ENCODE peak calls at places on chromosomes 2 and 18, in ten cellular contexts. J is fibroblast of lung, L is PC-3, K is OCI-LY7, F is Karpas-422, Z is HCT116, Q is neuronal stem cell, X is keratinocyte, P is H1, M is neural progenitor cell. S is an unnamed sample. For H3K36me3, the result is how much of the 10 kb centered on the place peaks cover.

GRCh38 chr2:169365093-169365483 is 2.8 kb upstream of the LRP2 start:
- DNase-seq in J (no peak), L (no peak), K (peak), F (no peak), Z (no peak), Q (no peak), X (no peak), P (no peak), M (no peak), S (peak)

GRCh38 chr2:168278424-168278888 is 31.1 kb upstream of the STK39 start:
- DNase-seq in J (peak), L (peak), K (no peak), F (no peak), Z (peak), Q (no peak), X (no peak), P (no peak), M (peak), S (no peak)

GRCh38 chr18:79610461-79611039 is 69.1 kb upstream of the CTDP1 start:
- DNase-seq in J (no peak), L (no peak), K (no peak), F (no peak), Z (no peak), Q (no peak), X (no peak), P (peak), M (no peak), S (no peak)

GRCh38 chr2:71610671-71611070 is 157.3 kb downstream of the DYSF start:
- DNase-seq in J (no peak), L (no peak), K (no peak), F (no peak), Z (no peak), Q (no peak), X (no peak), P (peak), M (no peak), S (no peak)

GRCh38 chr2:151880586-151880985 is 52.4 kb upstream of the ARL5A start:
- DNase-seq in J (no peak), L (no peak), K (no peak), F (no peak), Z (no peak), Q (no peak), X (no peak), P (no peak), M (no peak), S (no peak)

GRCh38 chr2:26243643-26244478 is 571 bp downstream of the HADHA start:
- DNase-seq in J (peak), L (peak), K (peak), F (peak), Z (no peak), Q (peak), X (no peak), P (no peak), M (peak), S (no peak)

GRCh38 chr2:119756837-119757236 is 2.9 kb upstream of the PTPN4 start:
- DNase-seq in J (peak), L (peak), K (no peak), F (no peak), Z (peak), Q (no peak), X (peak), P (no peak), M (no peak), S (no peak)

GRCh38 chr2:81551040-81551634 is 1246.6 kb upstream of the LRRTM1 start:
- DNase-seq in J (peak), L (peak), K (no peak), F (no peak), Z (no peak), Q (no peak), X (no peak), P (no peak), M (no peak), S (no peak)

GRCh38 chr2:3198119-3198518 is 179.5 kb downstream of the EIPR1 start:
- DNase-seq in J (peak), L (no peak), K (peak), F (peak), Z (no peak), Q (peak), X (no peak), P (peak), M (peak), S (no peak)

GRCh38 chr2:240397924-240398611 is 37.4 kb upstream of the GPC1 start:
- DNase-seq in J (no peak), L (no peak), K (no peak), F (no peak), Z (no peak), Q (no peak), X (no peak), P (no peak), M (no peak), S (no peak)

GRCh38 chr2:16105178-16105663 is 164.9 kb downstream of the MYCN start:
- DNase-seq in J (no peak), L (no peak), K (no peak), F (no peak), Z (no peak), Q (no peak), X (no peak), P (peak), M (peak), S (no peak)
- H3K4me2 ChIP-seq in J (no peak), L (no peak), K (no peak), F (no peak), Z (no peak), Q (peak), X (no peak), P (peak), M (peak), S (no peak)

DNA sequence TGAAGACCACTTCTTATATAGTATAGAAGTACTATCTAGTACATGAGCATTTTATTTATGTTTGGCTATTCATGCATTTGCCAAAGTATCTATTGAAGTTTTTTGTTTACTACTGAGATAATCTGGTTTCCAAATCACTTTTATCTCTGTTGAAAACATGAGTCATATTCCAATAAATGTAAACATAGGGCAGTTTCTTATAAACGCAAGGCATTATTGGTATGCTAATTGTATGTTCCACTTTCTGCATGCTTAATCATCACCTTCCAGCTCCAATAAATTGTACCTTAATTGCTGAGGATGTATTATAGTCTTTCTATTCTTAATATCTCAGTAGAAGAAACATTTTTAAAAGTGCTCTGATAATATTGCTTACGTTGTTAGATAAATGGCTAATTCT is 17.0 kb downstream of the ITGA4 start:
- DNase-seq in J (no peak), L (peak), K (no peak), F (no peak), Z (no peak), Q (no peak), X (no peak), P (no peak), M (no peak), S (no peak)
- H3K36me3 ChIP-seq in J (under half), L (under half), K (under half), F (half or more), Z (under half), Q (under half), X (under half), P (under half), M (under half), S (half or more)

GRCh38 chr18:36153203-36153602 is 23.5 kb downstream of the ELP2 start:
- DNase-seq in J (peak), L (no peak), K (no peak), F (no peak), Z (no peak), Q (no peak), X (no peak), P (no peak), M (no peak), S (no peak)
- H3K4me2 ChIP-seq in J (no peak), L (no peak), K (no peak), F (no peak), Z (no peak), Q (no peak), X (no peak), P (no peak), M (no peak), S (no peak)

DNA sequence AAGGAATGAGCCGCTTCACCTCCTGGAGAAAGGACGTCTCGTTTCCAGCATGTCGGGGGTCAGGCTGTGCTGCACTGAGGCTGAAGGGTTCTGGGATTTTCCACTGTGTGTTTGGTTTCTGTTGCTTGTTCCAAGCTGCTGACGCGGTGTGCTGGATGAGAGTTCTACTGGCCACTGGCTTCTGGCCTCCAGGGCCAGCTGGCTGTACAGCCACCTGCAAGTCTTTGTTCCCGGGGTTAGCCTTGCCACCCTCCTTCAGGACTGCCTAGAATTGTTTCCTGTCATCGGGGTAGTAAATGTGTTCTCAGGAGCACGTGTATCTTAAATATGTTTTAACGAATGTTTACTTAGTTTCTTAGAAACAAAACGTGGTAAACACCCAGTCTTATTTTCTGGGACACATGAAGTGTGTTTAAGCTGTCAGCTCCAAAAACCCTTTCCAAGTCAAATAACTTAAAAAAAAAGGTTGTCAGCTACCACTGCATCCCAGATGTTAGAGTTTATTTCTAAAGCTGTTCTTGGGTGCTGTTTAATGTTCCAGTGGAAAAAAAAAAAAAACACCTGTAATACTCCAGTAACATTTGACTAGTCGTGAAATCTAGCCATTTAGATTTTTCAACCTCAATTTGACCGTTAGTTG is 231.2 kb downstream of the AGAP1 start:
- DNase-seq in J (no peak), L (no peak), K (no peak), F (no peak), Z (no peak), Q (no peak), X (no peak), P (no peak), M (no peak), S (no peak)
- H3K36me3 ChIP-seq in J (under half), L (under half), K (under half), F (under half), Z (under half), Q (half or more), X (under half), P (under half), M (under half), S (under half)

DNA sequence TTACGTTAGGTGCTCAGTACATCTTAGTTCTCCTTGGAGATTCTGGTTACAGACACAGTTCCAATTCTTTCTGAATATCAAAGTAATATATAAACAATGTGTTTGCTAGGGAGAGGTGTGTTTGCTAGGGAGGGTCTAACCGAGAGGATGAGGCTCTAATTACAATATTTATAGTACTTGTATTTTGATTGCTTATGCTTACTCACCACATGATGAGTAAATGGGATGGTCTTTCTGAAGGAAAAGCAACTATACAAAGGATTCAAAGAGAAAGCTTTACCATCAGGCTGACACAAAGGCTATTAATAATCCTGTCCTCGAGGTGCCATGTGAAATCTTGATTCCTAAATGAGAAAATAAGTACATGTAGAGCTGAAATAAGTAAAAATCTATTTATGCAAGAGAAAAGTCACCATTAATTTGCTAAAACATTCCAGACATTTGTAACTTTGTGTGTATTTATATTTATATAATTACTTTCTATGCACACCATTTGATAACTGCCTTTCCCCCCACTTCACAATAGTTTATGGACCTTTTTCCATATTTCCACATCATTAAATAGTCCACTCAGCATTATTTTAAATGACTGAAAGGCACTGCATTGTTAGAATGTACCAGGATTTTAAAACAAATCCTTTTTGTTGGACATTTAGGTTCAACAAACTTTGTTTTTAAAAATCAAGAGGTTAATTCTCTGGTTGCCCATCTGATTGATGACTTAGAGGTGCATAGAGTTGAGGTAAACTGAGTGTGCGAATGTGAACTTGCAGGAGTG is 94.5 kb upstream of the FN1 start:
- DNase-seq in J (peak), L (peak), K (no peak), F (no peak), Z (no peak), Q (no peak), X (peak), P (no peak), M (no peak), S (no peak)
- H3K4me2 ChIP-seq in J (no peak), L (peak), K (no peak), F (no peak), Z (no peak), Q (no peak), X (peak), P (no peak), M (no peak), S (no peak)

GRCh38 chr2:216146573-216146972 is 37.4 kb downstream of the XRCC5 start:
- DNase-seq in J (no peak), L (no peak), K (no peak), F (no peak), Z (no peak), Q (no peak), X (no peak), P (no peak), M (no peak), S (no peak)

GRCh38 chr2:216144857-216145256 is 35.7 kb downstream of the XRCC5 start:
- DNase-seq in J (no peak), L (no peak), K (no peak), F (no peak), Z (no peak), Q (no peak), X (no peak), P (no peak), M (no peak), S (no peak)

GRCh38 chr2:216148983-216149382 is 39.8 kb downstream of the XRCC5 start:
- DNase-seq in J (no peak), L (no peak), K (no peak), F (no peak), Z (no peak), Q (no peak), X (no peak), P (no peak), M (no peak), S (no peak)

GRCh38 chr2:216149741-216150140 is 40.6 kb downstream of the XRCC5 start:
- DNase-seq in J (peak), L (peak), K (no peak), F (no peak), Z (no peak), Q (no peak), X (no peak), P (no peak), M (no peak), S (no peak)

DNA sequence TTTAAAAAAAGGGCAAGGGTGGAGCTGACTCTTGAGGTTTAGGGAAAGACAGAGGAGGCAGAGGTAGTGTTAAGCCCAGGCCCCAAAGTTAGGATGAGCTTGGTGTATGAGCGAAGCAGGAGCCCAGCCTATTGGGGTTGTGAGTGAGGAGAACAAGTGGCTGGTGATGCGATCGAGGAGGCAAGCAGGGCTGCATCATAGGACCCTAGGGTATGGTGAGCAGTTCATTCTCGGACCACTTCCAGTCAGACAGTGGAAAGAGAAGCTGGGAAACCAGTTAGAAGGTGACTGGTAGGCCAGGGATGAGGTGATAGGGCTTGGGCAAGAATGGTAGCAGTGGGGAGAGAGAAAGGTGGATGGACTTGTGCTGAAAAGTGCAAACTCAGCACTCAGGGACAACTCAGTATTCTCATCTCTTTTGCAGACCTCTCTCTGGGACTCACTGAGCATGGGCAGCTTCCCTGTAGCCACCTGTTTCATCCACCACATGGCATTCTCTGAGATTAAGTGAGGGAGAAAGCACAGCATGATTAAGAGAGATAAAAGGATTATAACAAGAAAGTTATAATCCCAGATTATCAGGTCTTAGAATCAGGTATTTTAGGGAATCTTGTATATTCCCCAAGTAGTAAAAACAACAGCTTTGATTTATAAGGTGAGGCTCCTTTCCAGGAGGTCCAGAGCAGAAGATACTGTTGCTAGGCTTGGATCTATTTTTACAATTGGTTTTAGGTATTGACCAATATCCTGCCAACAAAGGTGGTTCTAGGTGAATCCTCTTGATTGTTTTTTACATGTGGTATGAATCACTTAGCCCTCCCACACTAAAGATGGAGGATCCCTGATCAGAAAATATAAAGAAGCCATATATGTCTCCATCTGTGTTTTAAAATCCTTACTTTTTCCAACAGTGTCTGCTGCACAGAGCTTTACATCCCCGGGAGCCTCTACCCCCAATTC is 38.3 kb downstream of the XRCC5 start:
- DNase-seq in J (no peak), L (no peak), K (no peak), F (no peak), Z (no peak), Q (no peak), X (no peak), P (no peak), M (no peak), S (no peak)
- H3K36me3 ChIP-seq in J (under half), L (half or more), K (half or more), F (half or more), Z (half or more), Q (half or more), X (under half), P (under half), M (under half), S (half or more)

GRCh38 chr2:96539215-96539920 is 2.8 kb downstream of the ARID5A start:
- DNase-seq in J (no peak), L (no peak), K (no peak), F (no peak), Z (no peak), Q (no peak), X (no peak), P (no peak), M (no peak), S (no peak)

GRCh38 chr2:96540136-96540535 is 3.6 kb downstream of the ARID5A start:
- DNase-seq in J (peak), L (peak), K (no peak), F (no peak), Z (no peak), Q (no peak), X (peak), P (no peak), M (no peak), S (no peak)

GRCh38 chr2:96537066-96537733 is 648 bp downstream of the ARID5A start:
- DNase-seq in J (peak), L (peak), K (peak), F (peak), Z (no peak), Q (peak), X (no peak), P (no peak), M (peak), S (peak)

GRCh38 chr2:96537734-96538486 is 1.4 kb downstream of the ARID5A start:
- DNase-seq in J (no peak), L (no peak), K (no peak), F (no peak), Z (no peak), Q (peak), X (no peak), P (no peak), M (peak), S (peak)

GRCh38 chr2:96538487-96539214 is 2.1 kb downstream of the ARID5A start:
- DNase-seq in J (peak), L (no peak), K (no peak), F (no peak), Z (no peak), Q (peak), X (no peak), P (peak), M (peak), S (peak)
- H3K4me2 ChIP-seq in J (peak), L (no peak), K (no peak), F (peak), Z (peak), Q (peak), X (no peak), P (peak), M (peak), S (peak)

DNA sequence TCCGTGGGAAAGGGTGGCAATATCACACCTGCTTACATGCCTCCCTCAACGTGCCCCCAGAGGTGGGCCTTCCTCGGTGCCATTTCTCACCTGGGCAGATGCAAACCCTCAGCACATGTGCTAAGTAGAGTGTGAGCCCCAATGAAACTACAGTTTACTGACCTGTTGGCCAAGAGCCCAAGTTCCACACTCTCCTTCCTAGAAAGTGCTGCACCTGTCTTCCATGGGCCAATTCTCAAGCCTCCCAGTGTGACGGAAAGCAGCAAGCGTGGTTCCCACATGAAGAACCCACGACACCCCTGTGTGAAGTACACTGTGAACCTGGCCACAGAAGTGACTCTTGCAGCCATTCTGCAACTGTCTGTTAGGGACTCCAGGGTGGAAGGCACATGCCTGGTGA is 73.7 kb downstream of the UXS1 start:
- DNase-seq in J (no peak), L (no peak), K (no peak), F (no peak), Z (no peak), Q (no peak), X (no peak), P (no peak), M (no peak), S (no peak)
- H3K36me3 ChIP-seq in J (under half), L (under half), K (under half), F (under half), Z (under half), Q (half or more), X (under half), P (under half), M (under half), S (half or more)